ENCODE peak calls at places on chromosome 13, in five cellular contexts. Q, O, X, B and A are unnamed samples.

GRCh38 chr13:97582170-97582569 is 148.2 kb downstream of the RAP2A start:
- DNase-seq in O (no peak), Q (no peak), X (no peak), B (no peak), A (no peak)

GRCh38 chr13:50909605-50910482 is at the start of gene RNASEH2B:
- DNase-seq in Q (peak), B (peak), O (peak), X (peak), A (peak)

GRCh38 chr13:102854675-102855074 is 8.8 kb downstream of the ERCC5 start:
- DNase-seq in Q (no peak), O (no peak), X (no peak), B (no peak), A (no peak)

GRCh38 chr13:35479223-35479536 is 2.7 kb upstream of the MAB21L1 start:
- DNase-seq in O (no peak), X (no peak), Q (no peak), B (no peak), A (no peak)

GRCh38 chr13:30338331-30338851 is 31.0 kb upstream of the KATNAL1 start:
- DNase-seq in X (no peak), O (no peak), Q (no peak), B (no peak), A (no peak)

GRCh38 chr13:49298903-49299605 is 51.3 kb downstream of the CDADC1 start:
- DNase-seq in O (no peak), Q (no peak), B (no peak), X (no peak), A (no peak)

GRCh38 chr13:85509512-85509911 is 289.7 kb downstream of the SLITRK6 start:
- DNase-seq in Q (no peak), O (no peak), B (no peak), X (no peak), A (no peak)

GRCh38 chr13:91017669-91018053 is 329.8 kb upstream of the MIR17HG start:
- DNase-seq in Q (no peak), B (no peak), X (no peak), O (no peak), A (no peak)

GRCh38 chr13:24279706-24280105 is 29.7 kb upstream of the C1QTNF9 start:
- DNase-seq in B (no peak), X (no peak), O (no peak), Q (no peak), A (no peak)